ENCODE peak calls at places on chromosomes 11 and 22, in six cellular contexts. Y, X, G, Q, E and L are unnamed samples.

GRCh38 chr11:86177319-86177718 is 67.2 kb upstream of the EED start:
- DNase-seq in X (no peak), G (no peak), Q (no peak), Y (no peak), E (no peak), L (no peak)

GRCh38 chr22:44587004-44587793 is 89.2 kb upstream of the RTL6 start:
- DNase-seq in Q (no peak), G (no peak), Y (no peak), E (no peak), X (no peak), L (no peak)

GRCh38 chr11:126426820-126427749 is 71.6 kb downstream of the ST3GAL4 start:
- DNase-seq in X (peak; percentile 66), G (no peak), E (peak; percentile 50), Y (no peak), Q (no peak), L (no peak)

GRCh38 chr11:45982656-45983470 is 60.4 kb downstream of the LARGE2 start:
- DNase-seq in X (peak; percentile 47), E (peak; percentile 80), Q (no peak), Y (peak; percentile 75), G (no peak), L (peak; percentile 92)

GRCh38 chr11:112780351-112781043 is 180.7 kb upstream of the NCAM1 start:
- DNase-seq in Q (no peak), G (no peak), E (no peak), X (no peak), Y (no peak), L (peak; percentile 67)

GRCh38 chr11:82701847-82702520 is 31.7 kb downstream of the FAM181B start:
- DNase-seq in Q (no peak), G (no peak), X (no peak), Y (peak; percentile 44), E (peak; percentile 42), L (peak; percentile 48)

GRCh38 chr22:24325105-24325757 is 54.6 kb downstream of the SPECC1L start:
- DNase-seq in Y (peak; percentile 88), G (no peak), X (no peak), Q (no peak), E (peak; percentile 88), L (peak; percentile 92)

GRCh38 chr22:46357711-46358505 is 22.4 kb downstream of the TRMU start:
- DNase-seq in Q (no peak), X (no peak), Y (no peak), G (no peak), E (no peak), L (no peak)

GRCh38 chr11:34143048-34143447 is 37.6 kb downstream of the NAT10 start:
- DNase-seq in X (no peak), G (no peak), Q (no peak), E (no peak), Y (no peak), L (no peak)

GRCh38 chr22:41237707-41238569 is 2.8 kb downstream of the CHADL start:
- DNase-seq in E (peak; percentile 25), Y (peak; percentile 41), G (peak; percentile 83), Q (peak; percentile 91), X (peak; percentile 55), L (peak; percentile 36)

GRCh38 chr11:78138281-78138680 is 1.1 kb downstream of the ALG8 start:
- DNase-seq in G (no peak), E (no peak), X (no peak), Y (no peak), Q (no peak), L (no peak)

GRCh38 chr22:36419912-36420882 is 32.4 kb upstream of the MYH9 start:
- DNase-seq in E (peak; percentile 60), G (no peak), Q (no peak), X (no peak), Y (no peak), L (no peak)

GRCh38 chr22:31086703-31087330 is 5.7 kb downstream of the SMTN start:
- DNase-seq in E (no peak), Y (no peak), X (no peak), Q (no peak), G (no peak), L (no peak)

GRCh38 chr11:57424137-57424801 is 2.7 kb downstream of the SLC43A3 start:
- DNase-seq in X (no peak), Q (no peak), E (no peak), Y (no peak), G (no peak), L (peak; percentile 20)
- H3K4me3 ChIP-seq in X (no peak overlapping the region), Q (peak overlapping the region; percentile 67), E (no peak overlapping the region), Y (no peak overlapping the region), G (peak overlapping the region; percentile 47), L (peak overlapping the region; percentile 19)

GRCh38 chr11:79492008-79492407 is 51.2 kb upstream of the TENM4 start:
- DNase-seq in Y (no peak), Q (peak; percentile 53), G (no peak), E (no peak), X (no peak), L (no peak)
- TF ChIP-seq CTCF in Y (no peak), Q (no peak), G (no peak), E (no peak), X (no peak), L (no peak)

DNA sequence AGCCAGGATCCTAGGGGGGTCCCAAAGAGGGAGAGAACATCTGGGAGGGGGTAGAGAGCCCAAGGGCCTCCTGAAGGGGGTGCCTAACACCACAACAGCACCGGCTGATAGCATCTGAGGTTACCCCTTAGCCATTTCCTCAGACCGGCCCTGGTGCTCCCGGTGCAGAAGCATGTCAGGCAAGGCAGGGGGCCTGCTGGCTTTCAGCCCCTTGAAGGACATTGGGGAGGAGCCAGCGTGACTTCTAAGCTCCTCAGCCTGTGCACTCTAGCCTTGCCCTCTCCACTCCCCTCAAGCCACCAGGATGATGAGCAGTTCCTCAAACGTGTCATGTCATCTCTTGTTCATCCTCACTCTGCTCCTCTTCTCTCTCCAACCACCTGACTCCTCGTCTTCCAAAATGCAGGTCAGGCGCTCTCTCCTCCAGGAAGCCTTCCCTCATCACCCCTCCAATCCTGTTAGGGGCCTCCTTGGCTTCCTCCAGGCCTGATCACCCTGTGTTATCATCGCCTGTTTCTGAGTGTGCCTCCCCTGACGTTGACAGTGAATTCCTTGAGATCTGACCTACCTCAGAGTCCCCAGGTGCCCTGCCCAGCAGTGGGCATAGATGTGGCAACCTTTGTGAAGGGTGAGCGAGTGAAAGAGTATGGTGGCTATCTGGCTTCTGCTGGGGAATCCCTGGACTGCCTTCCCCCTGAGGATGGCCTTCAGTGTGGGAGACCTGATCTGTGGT is 6.1 kb downstream of the P2RY2 start:
- DNase-seq in Y (no peak), X (no peak), G (no peak), Q (no peak), E (no peak), L (no peak)
- H3K4me3 ChIP-seq in Y (no peak overlapping the region), X (no peak overlapping the region), G (no peak overlapping the region), Q (no peak overlapping the region), E (no peak overlapping the region), L (no peak overlapping the region)

GRCh38 chr22:39185601-39186012 is 33.1 kb upstream of the CBX7 start:
- DNase-seq in Q (no peak), E (peak; percentile 77), Y (peak; percentile 94), X (no peak), G (no peak), L (peak; percentile 89)
- TF ChIP-seq CTCF in Q (peak; percentile 6), E (peak; percentile 49), Y (peak; percentile 67), X (no peak), G (no peak), L (peak; percentile 62)

DNA sequence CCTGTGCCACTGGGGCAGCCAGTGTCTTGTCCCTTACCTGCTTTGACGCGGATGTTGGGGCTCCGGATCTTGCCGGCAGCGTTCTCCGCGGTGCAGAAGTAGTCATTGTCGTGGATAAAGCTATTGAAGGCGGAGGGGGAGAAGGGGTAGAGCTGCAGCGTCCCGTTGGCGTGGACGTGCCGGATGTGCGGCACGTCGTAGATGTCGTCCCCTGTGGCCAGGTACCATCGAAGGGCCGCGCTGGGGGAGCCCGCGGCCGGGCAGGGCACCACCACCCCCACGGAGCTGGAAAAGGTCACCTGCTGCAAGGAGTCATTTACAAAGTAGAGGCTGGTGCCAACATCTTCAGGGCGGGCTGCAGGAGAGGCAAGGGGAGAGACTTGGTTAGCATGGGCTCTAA is 16.6 kb downstream of the DSCAML1 start:
- DNase-seq in G (no peak), Y (no peak), E (no peak), X (no peak), Q (no peak), L (no peak)
- H3K4me3 ChIP-seq in G (no peak overlapping the region), Y (no peak overlapping the region), E (no peak overlapping the region), X (no peak overlapping the region), Q (no peak overlapping the region), L (no peak overlapping the region)

DNA sequence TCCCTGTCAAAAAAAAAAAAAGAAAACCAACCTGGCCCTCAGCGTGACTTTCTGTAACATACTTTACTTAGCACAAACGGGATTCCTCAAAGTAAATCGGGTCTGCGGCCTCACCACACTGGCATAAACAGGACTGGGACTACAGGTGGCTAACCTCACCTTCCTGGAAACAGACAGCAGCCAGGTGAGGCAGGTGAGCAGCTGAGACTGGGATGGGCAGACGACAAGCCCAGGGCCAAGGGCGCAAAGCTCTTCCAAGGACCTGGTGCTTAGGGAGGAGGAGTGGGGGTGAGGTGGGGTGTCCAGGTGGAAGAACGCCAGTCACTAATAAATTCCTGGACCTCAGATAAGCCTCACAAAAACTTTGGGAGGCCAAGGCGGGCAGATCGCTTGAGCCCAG is 15.0 kb downstream of the CPT1A start:
- DNase-seq in G (no peak), E (no peak), X (no peak), Q (no peak), Y (no peak), L (no peak)
- TF ChIP-seq CTCF in G (no peak), E (no peak), X (no peak), Q (no peak), Y (no peak), L (no peak)

GRCh38 chr11:95134491-95134890 is 44.8 kb downstream of the ENDOD1 start:
- DNase-seq in X (no peak), E (peak; percentile 74), Q (no peak), Y (peak; percentile 36), G (no peak), L (peak; percentile 58)
- H3K4me3 ChIP-seq in X (no peak overlapping the region), E (no peak overlapping the region), Q (no peak overlapping the region), Y (no peak overlapping the region), G (no peak overlapping the region), L (no peak overlapping the region)